ENCODE peak calls at places on chromosomes 1 and 21, in five cellular contexts. One of them, this sample, is unnamed.

GRCh38 chr1:77926561-77927357 is 38.3 kb downstream of the NEXN start:
- DNase-seq in dorsolateral prefrontal cortex: no peak
- DNase-seq in spleen: no peak
- DNase-seq in astrocyte of the spinal cord: no peak
- DNase-seq in psoas muscle: no peak
- DNase-seq in this sample: no peak

GRCh38 chr1:94865369-94865768 is 45.2 kb downstream of the SLC44A3 start:
- DNase-seq in dorsolateral prefrontal cortex: no peak
- DNase-seq in spleen: no peak
- DNase-seq in astrocyte of the spinal cord: peak; percentile 77
- DNase-seq in psoas muscle: no peak
- DNase-seq in this sample: no peak

GRCh38 chr1:223683586-223684487 is 18.3 kb upstream of the CAPN8 start:
- DNase-seq in astrocyte of the spinal cord: peak; percentile 53
- DNase-seq in spleen: no peak
- DNase-seq in dorsolateral prefrontal cortex: peak; percentile 77
- DNase-seq in psoas muscle: peak; percentile 37
- DNase-seq in this sample: peak; percentile 71

GRCh38 chr1:46333300-46334029 is 7.1 kb upstream of the NSUN4 start:
- DNase-seq in astrocyte of the spinal cord: peak; percentile 27
- DNase-seq in dorsolateral prefrontal cortex: no peak
- DNase-seq in spleen: no peak
- DNase-seq in psoas muscle: no peak
- DNase-seq in this sample: peak; percentile 60

GRCh38 chr21:45401916-45402900 is 2.8 kb upstream of the COL18A1 start:
- DNase-seq in astrocyte of the spinal cord: no peak
- DNase-seq in psoas muscle: peak; percentile 6
- DNase-seq in dorsolateral prefrontal cortex: no peak
- DNase-seq in spleen: peak; percentile 56
- DNase-seq in this sample: no peak

GRCh38 chr1:155300553-155301329 is 497 bp downstream of the PKLR start:
- DNase-seq in dorsolateral prefrontal cortex: no peak
- DNase-seq in psoas muscle: no peak
- DNase-seq in astrocyte of the spinal cord: no peak
- DNase-seq in spleen: no peak
- DNase-seq in this sample: no peak

GRCh38 chr21:32533611-32534010 is 51.7 kb downstream of the TCP10L start:
- DNase-seq in spleen: no peak
- DNase-seq in psoas muscle: no peak
- DNase-seq in dorsolateral prefrontal cortex: no peak
- DNase-seq in astrocyte of the spinal cord: no peak
- DNase-seq in this sample: no peak

GRCh38 chr1:94044290-94044790 is 76.6 kb downstream of the ABCA4 start:
- DNase-seq in spleen: peak; percentile 86
- DNase-seq in dorsolateral prefrontal cortex: no peak
- DNase-seq in astrocyte of the spinal cord: no peak
- DNase-seq in psoas muscle: peak; percentile 49
- DNase-seq in this sample: no peak

GRCh38 chr21:32360401-32360981 is 32.3 kb downstream of the URB1 start:
- DNase-seq in psoas muscle: no peak
- DNase-seq in spleen: no peak
- DNase-seq in dorsolateral prefrontal cortex: no peak
- DNase-seq in astrocyte of the spinal cord: no peak
- DNase-seq in this sample: peak; percentile 80

GRCh38 chr1:63322944-63323865 is 838 bp downstream of the FOXD3 start:
- DNase-seq in psoas muscle: no peak
- DNase-seq in spleen: peak; percentile 85
- DNase-seq in astrocyte of the spinal cord: no peak
- DNase-seq in dorsolateral prefrontal cortex: no peak
- DNase-seq in this sample: peak; percentile 34

GRCh38 chr1:211541715-211542477 is 37.1 kb downstream of the SLC30A1 start:
- DNase-seq in astrocyte of the spinal cord: peak; percentile 46
- DNase-seq in psoas muscle: no peak
- DNase-seq in dorsolateral prefrontal cortex: no peak
- DNase-seq in spleen: no peak
- DNase-seq in this sample: peak; percentile 62

GRCh38 chr1:157363660-157364140 is 188.6 kb downstream of the FCRL5 start:
- DNase-seq in psoas muscle: no peak
- DNase-seq in dorsolateral prefrontal cortex: no peak
- DNase-seq in spleen: no peak
- DNase-seq in astrocyte of the spinal cord: peak; percentile 45
- DNase-seq in this sample: peak; percentile 56

GRCh38 chr21:18245493-18245967 is 897 bp downstream of the CHODL start:
- DNase-seq in astrocyte of the spinal cord: peak; percentile 42
- DNase-seq in psoas muscle: no peak
- DNase-seq in dorsolateral prefrontal cortex: peak; percentile 29
- DNase-seq in spleen: no peak
- DNase-seq in this sample: no peak

GRCh38 chr1:81804320-81804719 is 3.6 kb downstream of the ADGRL2 start:
- DNase-seq in psoas muscle: no peak
- DNase-seq in spleen: no peak
- DNase-seq in dorsolateral prefrontal cortex: no peak
- DNase-seq in astrocyte of the spinal cord: no peak
- DNase-seq in this sample: no peak

GRCh38 chr1:154418062-154418897 is 13.1 kb downstream of the IL6R start:
- DNase-seq in spleen: no peak
- DNase-seq in psoas muscle: peak; percentile 67
- DNase-seq in astrocyte of the spinal cord: peak; percentile 57
- DNase-seq in dorsolateral prefrontal cortex: no peak
- DNase-seq in this sample: peak; percentile 99

GRCh38 chr1:228004331-228004871 is 2.4 kb upstream of the WNT3A start:
- DNase-seq in astrocyte of the spinal cord: no peak
- DNase-seq in spleen: peak; percentile 57
- DNase-seq in dorsolateral prefrontal cortex: no peak
- DNase-seq in psoas muscle: no peak
- DNase-seq in this sample: peak; percentile 61

GRCh38 chr1:116908266-116908665 is 1.4 kb upstream of the PTGFRN start:
- DNase-seq in psoas muscle: no peak
- DNase-seq in astrocyte of the spinal cord: no peak
- DNase-seq in spleen: no peak
- DNase-seq in dorsolateral prefrontal cortex: no peak
- DNase-seq in this sample: no peak

GRCh38 chr1:50968021-50968883 is 1.8 kb upstream of the CDKN2C start:
- DNase-seq in astrocyte of the spinal cord: peak; percentile 95
- DNase-seq in spleen: peak; percentile 96
- DNase-seq in dorsolateral prefrontal cortex: peak; percentile 86
- DNase-seq in psoas muscle: peak; percentile 91
- DNase-seq in this sample: peak; percentile 92

GRCh38 chr1:182054698-182055326 is 6.7 kb downstream of the ZNF648 start:
- DNase-seq in dorsolateral prefrontal cortex: peak; percentile 44
- DNase-seq in psoas muscle: no peak
- DNase-seq in astrocyte of the spinal cord: peak; percentile 26
- DNase-seq in spleen: no peak
- DNase-seq in this sample: peak; percentile 57

GRCh38 chr1:12231276-12231595 is 1.4 kb downstream of the VPS13D start:
- DNase-seq in dorsolateral prefrontal cortex: no peak
- DNase-seq in astrocyte of the spinal cord: no peak
- DNase-seq in psoas muscle: no peak
- DNase-seq in spleen: no peak
- DNase-seq in this sample: peak; percentile 82

GRCh38 chr1:75129660-75130311 is 4.4 kb upstream of the LHX8 start:
- DNase-seq in dorsolateral prefrontal cortex: no peak
- DNase-seq in psoas muscle: no peak
- DNase-seq in spleen: no peak
- DNase-seq in astrocyte of the spinal cord: no peak
- DNase-seq in this sample: no peak

GRCh38 chr21:41507521-41508414 is at the start of gene TMPRSS2:
- DNase-seq in psoas muscle: no peak
- DNase-seq in spleen: no peak
- DNase-seq in dorsolateral prefrontal cortex: no peak
- DNase-seq in astrocyte of the spinal cord: no peak
- DNase-seq in this sample: peak; percentile 18

GRCh38 chr1:101540161-101540560 is 303.3 kb downstream of the S1PR1 start:
- DNase-seq in astrocyte of the spinal cord: no peak
- DNase-seq in dorsolateral prefrontal cortex: no peak
- DNase-seq in psoas muscle: no peak
- DNase-seq in spleen: no peak
- DNase-seq in this sample: no peak

GRCh38 chr1:206000641-206001339 is 2.4 kb downstream of the RAB7B start:
- DNase-seq in psoas muscle: no peak
- DNase-seq in dorsolateral prefrontal cortex: no peak
- DNase-seq in spleen: no peak
- DNase-seq in astrocyte of the spinal cord: no peak
- DNase-seq in this sample: peak; percentile 52

GRCh38 chr21:21109736-21110135 is 111.5 kb downstream of the NCAM2 start:
- DNase-seq in dorsolateral prefrontal cortex: no peak
- DNase-seq in spleen: no peak
- DNase-seq in psoas muscle: no peak
- DNase-seq in astrocyte of the spinal cord: no peak
- DNase-seq in this sample: no peak

GRCh38 chr1:119731741-119732430 is 20.2 kb downstream of the PHGDH start:
- DNase-seq in astrocyte of the spinal cord: no peak
- DNase-seq in dorsolateral prefrontal cortex: no peak
- DNase-seq in spleen: no peak
- DNase-seq in psoas muscle: no peak
- DNase-seq in this sample: no peak

GRCh38 chr1:79819140-79819539 is 812.6 kb upstream of the ADGRL4 start:
- DNase-seq in astrocyte of the spinal cord: no peak
- DNase-seq in psoas muscle: no peak
- DNase-seq in spleen: no peak
- DNase-seq in dorsolateral prefrontal cortex: no peak
- DNase-seq in this sample: no peak

GRCh38 chr1:180204231-180204630 is 25.8 kb upstream of the LHX4 start:
- DNase-seq in astrocyte of the spinal cord: no peak
- DNase-seq in dorsolateral prefrontal cortex: no peak
- DNase-seq in spleen: peak; percentile 33
- DNase-seq in psoas muscle: no peak
- DNase-seq in this sample: no peak

GRCh38 chr21:37188825-37189224 is 78.3 kb downstream of the VPS26C start:
- DNase-seq in dorsolateral prefrontal cortex: no peak
- DNase-seq in astrocyte of the spinal cord: no peak
- DNase-seq in psoas muscle: no peak
- DNase-seq in spleen: no peak
- DNase-seq in this sample: no peak

GRCh38 chr1:153727463-153728304 is at the start of gene INTS3:
- DNase-seq in astrocyte of the spinal cord: peak; percentile 100
- DNase-seq in dorsolateral prefrontal cortex: peak; percentile 99
- DNase-seq in psoas muscle: peak; percentile 100
- DNase-seq in spleen: peak; percentile 100
- DNase-seq in this sample: peak; percentile 100

GRCh38 chr1:30904191-30904961 is 4.2 kb downstream of the SDC3 start:
- DNase-seq in psoas muscle: no peak
- DNase-seq in spleen: peak; percentile 25
- DNase-seq in dorsolateral prefrontal cortex: no peak
- DNase-seq in astrocyte of the spinal cord: no peak
- DNase-seq in this sample: no peak

GRCh38 chr21:45073301-45074047 is 906 bp upstream of the ADARB1 start:
- DNase-seq in spleen: peak; percentile 86
- DNase-seq in dorsolateral prefrontal cortex: peak; percentile 54
- DNase-seq in psoas muscle: no peak
- DNase-seq in astrocyte of the spinal cord: no peak
- DNase-seq in this sample: peak; percentile 64

GRCh38 chr1:183609313-183609712 is 19.1 kb upstream of the NCF2 start:
- DNase-seq in psoas muscle: peak; percentile 56
- DNase-seq in dorsolateral prefrontal cortex: peak; percentile 41
- DNase-seq in astrocyte of the spinal cord: peak; percentile 53
- DNase-seq in spleen: no peak
- DNase-seq in this sample: peak; percentile 90

GRCh38 chr1:198481661-198482060 is 58.8 kb downstream of the ATP6V1G3 start:
- DNase-seq in psoas muscle: no peak
- DNase-seq in astrocyte of the spinal cord: no peak
- DNase-seq in spleen: no peak
- DNase-seq in dorsolateral prefrontal cortex: no peak
- DNase-seq in this sample: no peak

GRCh38 chr1:202618387-202619022 is 91.7 kb downstream of the SYT2 start:
- DNase-seq in astrocyte of the spinal cord: peak; percentile 88
- DNase-seq in psoas muscle: no peak
- DNase-seq in dorsolateral prefrontal cortex: no peak
- DNase-seq in spleen: peak; percentile 7
- DNase-seq in this sample: peak; percentile 72

GRCh38 chr1:215845224-215845902 is 278.3 kb downstream of the KCTD3 start:
- DNase-seq in spleen: no peak
- DNase-seq in astrocyte of the spinal cord: peak; percentile 84
- DNase-seq in dorsolateral prefrontal cortex: no peak
- DNase-seq in psoas muscle: no peak
- DNase-seq in this sample: peak; percentile 40
- H3K4me3 ChIP-seq in spleen: no peak overlapping the region
- H3K4me3 ChIP-seq in astrocyte of the spinal cord: no peak overlapping the region
- H3K4me3 ChIP-seq in dorsolateral prefrontal cortex: no peak overlapping the region
- H3K4me3 ChIP-seq in psoas muscle: no peak overlapping the region
- H3K4me3 ChIP-seq in this sample: no peak overlapping the region

GRCh38 chr1:18482721-18483425 is 2.1 kb downstream of the KLHDC7A start:
- DNase-seq in psoas muscle: no peak
- DNase-seq in astrocyte of the spinal cord: no peak
- DNase-seq in dorsolateral prefrontal cortex: no peak
- DNase-seq in spleen: peak; percentile 68
- DNase-seq in this sample: no peak

GRCh38 chr1:18484726-18485125 is 4.0 kb downstream of the KLHDC7A start:
- DNase-seq in spleen: peak; percentile 52
- DNase-seq in psoas muscle: no peak
- DNase-seq in dorsolateral prefrontal cortex: no peak
- DNase-seq in astrocyte of the spinal cord: no peak
- DNase-seq in this sample: no peak

GRCh38 chr1:18485227-18485626 is 4.5 kb downstream of the KLHDC7A start:
- DNase-seq in spleen: peak; percentile 1
- DNase-seq in psoas muscle: no peak
- DNase-seq in dorsolateral prefrontal cortex: no peak
- DNase-seq in astrocyte of the spinal cord: no peak
- DNase-seq in this sample: no peak

GRCh38 chr1:18484276-18484675 is 3.5 kb downstream of the KLHDC7A start:
- DNase-seq in astrocyte of the spinal cord: no peak
- DNase-seq in dorsolateral prefrontal cortex: peak; percentile 51
- DNase-seq in spleen: no peak
- DNase-seq in psoas muscle: no peak
- DNase-seq in this sample: no peak

DNA sequence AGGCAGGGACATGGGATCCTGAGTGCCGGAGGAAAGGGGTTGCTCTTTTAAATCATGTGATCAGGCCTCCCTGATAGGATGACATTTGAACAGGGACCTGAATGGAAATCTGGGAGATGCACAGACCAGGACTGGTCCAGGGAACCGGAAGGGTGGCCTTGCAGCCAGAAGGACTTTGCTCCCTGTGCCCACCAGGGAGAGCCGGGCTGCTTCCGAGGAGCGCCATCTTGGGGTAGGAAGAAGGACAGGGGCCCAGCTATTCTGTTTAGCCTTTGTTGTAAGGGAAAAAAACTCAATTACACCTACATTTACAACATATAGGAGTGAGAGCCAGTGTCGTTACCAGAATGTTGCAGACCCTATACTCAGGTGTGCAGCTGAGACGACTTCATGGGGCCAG is 5.5 kb downstream of the KLHDC7A start:
- DNase-seq in psoas muscle: no peak
- DNase-seq in astrocyte of the spinal cord: no peak
- DNase-seq in dorsolateral prefrontal cortex: no peak
- DNase-seq in spleen: peak; percentile 34
- DNase-seq in this sample: no peak
- TF ChIP-seq CTCF in psoas muscle: no peak
- TF ChIP-seq CTCF in astrocyte of the spinal cord: no peak
- TF ChIP-seq CTCF in dorsolateral prefrontal cortex: no peak
- TF ChIP-seq CTCF in spleen: no peak
- TF ChIP-seq CTCF in this sample: no peak

GRCh38 chr1:16387201-16388185 is 20.5 kb downstream of the SZRD1 start:
- DNase-seq in astrocyte of the spinal cord: peak; percentile 23
- DNase-seq in psoas muscle: no peak
- DNase-seq in dorsolateral prefrontal cortex: no peak
- DNase-seq in spleen: no peak
- DNase-seq in this sample: no peak
- H3K4me3 ChIP-seq in astrocyte of the spinal cord: no peak overlapping the region
- H3K4me3 ChIP-seq in psoas muscle: peak overlapping the region; percentile 50
- H3K4me3 ChIP-seq in dorsolateral prefrontal cortex: no peak overlapping the region
- H3K4me3 ChIP-seq in spleen: no peak overlapping the region
- H3K4me3 ChIP-seq in this sample: no peak overlapping the region

GRCh38 chr1:193884848-193885558 is 698.6 kb upstream of the B3GALT2 start:
- DNase-seq in psoas muscle: no peak
- DNase-seq in spleen: peak; percentile 71
- DNase-seq in astrocyte of the spinal cord: no peak
- DNase-seq in dorsolateral prefrontal cortex: no peak
- DNase-seq in this sample: no peak
- TF ChIP-seq CTCF in psoas muscle: no peak
- TF ChIP-seq CTCF in spleen: no peak
- TF ChIP-seq CTCF in astrocyte of the spinal cord: no peak
- TF ChIP-seq CTCF in dorsolateral prefrontal cortex: no peak
- TF ChIP-seq CTCF in this sample: no peak